ENCODE peak calls at places on chromosome 2, in eight cellular contexts. G is Panc1, O is GM23338, X is HCT116, V is K562, C is GM12878, M is upper lobe of left lung, J is HepG2. T is an unnamed sample. For H3K4me1, the result is how much of the 10 kb centered on the place peaks cover.

GRCh38 chr2:98085649-98086048 is 1.3 kb upstream of the VWA3B start:
- ATAC-seq in J (no peak), M (no peak), C (no peak), V (no peak), O (no peak), G (no peak), X (no peak), T (no peak)

GRCh38 chr2:176744156-176744555 is 468.4 kb upstream of the HNRNPA3 start:
- ATAC-seq in O (no peak), X (no peak), C (no peak), M (no peak), V (no peak), J (no peak), G (no peak), T (no peak)

GRCh38 chr2:154350911-154351310 is 347.6 kb upstream of the KCNJ3 start:
- ATAC-seq in C (no peak), J (no peak), G (no peak), O (no peak), V (no peak), M (no peak), X (no peak), T (no peak)

GRCh38 chr2:143259368-143259958 is 130.2 kb downstream of the ARHGAP15 start:
- ATAC-seq in J (peak), M (peak), C (peak), X (peak), V (peak), G (peak), O (peak), T (peak)

GRCh38 chr2:56030062-56030461 is 106.5 kb upstream of the EFEMP1 start:
- ATAC-seq in J (no peak), G (no peak), M (no peak), V (no peak), C (no peak), X (no peak), O (no peak), T (no peak)

GRCh38 chr2:37378411-37378810 is 34.0 kb downstream of the QPCT start:
- ATAC-seq in O (no peak), J (peak), G (no peak), M (peak), V (no peak), C (no peak), X (peak), T (no peak)

GRCh38 chr2:74037379-74037860 is 52.7 kb downstream of the TET3 start:
- ATAC-seq in C (peak), M (peak), X (no peak), O (no peak), G (no peak), V (peak), J (no peak), T (peak)

GRCh38 chr2:105100064-105100840 is 62.4 kb downstream of the MRPS9 start:
- ATAC-seq in V (no peak), C (peak), O (no peak), M (no peak), J (no peak), G (no peak), X (no peak), T (no peak)

GRCh38 chr2:17538022-17538843 is 2.3 kb upstream of the VSNL1 start:
- ATAC-seq in V (peak), G (peak), J (peak), X (peak), M (peak), C (peak), O (peak), T (peak)

GRCh38 chr2:25310965-25311865 is 30.5 kb downstream of the DNMT3A start:
- ATAC-seq in V (no peak), C (no peak), M (peak), O (peak), X (peak), J (peak), G (no peak), T (no peak)
- H3K4me1 ChIP-seq in V (under half), C (under half), M (half or more), O (under half), X (under half), J (under half), G (under half), T (under half)

DNA sequence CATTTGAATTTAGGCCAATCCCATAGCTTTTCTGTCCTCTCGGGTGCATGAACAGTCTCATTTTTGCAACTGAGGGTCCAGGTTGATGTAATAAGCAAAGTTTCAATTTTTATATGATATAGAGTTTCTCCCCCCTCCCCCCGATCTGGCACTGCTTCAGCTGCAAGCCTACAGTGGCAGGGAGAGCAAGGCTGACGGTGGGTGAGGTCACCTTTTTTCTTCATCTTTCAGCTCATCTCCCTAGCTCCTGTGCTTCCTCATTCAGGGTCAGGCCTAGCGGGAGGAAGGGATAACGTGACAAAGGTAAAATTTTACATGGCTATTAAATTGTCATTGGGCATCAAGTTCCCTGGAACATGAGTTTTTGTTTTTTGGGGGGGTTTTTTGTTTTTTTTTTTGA is 45.8 kb downstream of the GAD1 start:
- ATAC-seq in J (no peak), M (no peak), X (no peak), V (peak), C (no peak), G (no peak), O (no peak), T (no peak)
- TF ChIP-seq POLR2AphosphoS5 in J (no peak), M (no peak), X (no peak), V (no peak), C (no peak), G (no peak), O (no peak), T (no peak)

GRCh38 chr2:128505150-128505490 is 186.5 kb upstream of the HS6ST1 start:
- ATAC-seq in M (no peak), X (no peak), V (no peak), G (no peak), C (no peak), J (no peak), O (no peak), T (no peak)

GRCh38 chr2:128503358-128504241 is 184.9 kb upstream of the HS6ST1 start:
- ATAC-seq in V (no peak), X (no peak), M (peak), G (no peak), C (no peak), J (no peak), O (no peak), T (peak)

GRCh38 chr2:128506534-128506933 is 187.9 kb upstream of the HS6ST1 start:
- ATAC-seq in J (no peak), O (no peak), V (no peak), G (no peak), C (no peak), X (no peak), M (no peak), T (no peak)

GRCh38 chr2:128504242-128505149 is 185.8 kb upstream of the HS6ST1 start:
- ATAC-seq in V (no peak), X (no peak), G (no peak), O (no peak), C (peak), M (peak), J (no peak), T (no peak)

DNA sequence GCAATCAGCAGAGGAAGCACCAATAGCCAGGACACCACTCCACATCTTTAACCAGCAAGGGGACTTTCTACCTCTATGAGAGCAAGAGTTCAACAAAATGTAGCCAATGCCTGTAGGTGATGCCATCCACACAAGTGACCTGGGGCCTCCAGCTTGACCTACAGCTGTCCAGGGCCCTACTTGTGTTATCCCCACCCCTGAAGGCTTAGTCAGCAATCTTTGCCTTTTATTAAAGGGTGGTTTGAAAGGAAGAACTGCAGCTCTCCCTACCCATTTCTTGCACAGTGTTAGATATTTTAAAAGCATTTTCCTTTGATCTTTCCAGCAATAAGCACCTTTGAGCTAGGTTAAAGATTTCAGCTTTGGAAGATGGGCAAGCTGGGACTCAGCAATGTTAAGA is 187.5 kb upstream of the HS6ST1 start:
- ATAC-seq in G (no peak), O (no peak), X (no peak), J (no peak), V (no peak), C (no peak), M (no peak), T (no peak)
- H3K4me1 ChIP-seq in G (under half), O (under half), X (under half), J (under half), V (under half), C (under half), M (under half), T (under half)

DNA sequence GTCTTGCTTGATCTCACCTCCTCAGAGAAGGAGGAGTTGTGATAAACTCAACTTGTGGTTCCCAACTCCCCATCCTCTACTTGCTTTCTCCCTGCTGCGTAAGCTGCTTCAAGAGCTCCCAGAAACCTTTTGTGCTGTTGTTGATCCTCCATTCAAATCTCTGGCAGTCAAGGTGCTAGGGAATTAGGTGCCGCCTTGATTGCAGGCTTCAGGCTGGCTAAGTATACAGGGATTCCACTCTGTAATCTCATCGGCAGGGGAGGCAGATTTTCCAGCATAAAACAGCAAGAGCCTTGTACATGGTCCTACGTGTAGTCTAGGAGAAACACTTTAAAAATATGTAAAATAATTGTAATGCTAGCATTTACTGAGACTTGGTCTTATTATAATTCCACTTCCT is 116.2 kb upstream of the DDX18 start:
- ATAC-seq in J (no peak), V (no peak), G (no peak), O (no peak), M (no peak), C (no peak), X (no peak), T (no peak)
- TF ChIP-seq POLR2AphosphoS5 in J (no peak), V (no peak), G (no peak), O (no peak), M (no peak), C (no peak), X (no peak), T (no peak)

DNA sequence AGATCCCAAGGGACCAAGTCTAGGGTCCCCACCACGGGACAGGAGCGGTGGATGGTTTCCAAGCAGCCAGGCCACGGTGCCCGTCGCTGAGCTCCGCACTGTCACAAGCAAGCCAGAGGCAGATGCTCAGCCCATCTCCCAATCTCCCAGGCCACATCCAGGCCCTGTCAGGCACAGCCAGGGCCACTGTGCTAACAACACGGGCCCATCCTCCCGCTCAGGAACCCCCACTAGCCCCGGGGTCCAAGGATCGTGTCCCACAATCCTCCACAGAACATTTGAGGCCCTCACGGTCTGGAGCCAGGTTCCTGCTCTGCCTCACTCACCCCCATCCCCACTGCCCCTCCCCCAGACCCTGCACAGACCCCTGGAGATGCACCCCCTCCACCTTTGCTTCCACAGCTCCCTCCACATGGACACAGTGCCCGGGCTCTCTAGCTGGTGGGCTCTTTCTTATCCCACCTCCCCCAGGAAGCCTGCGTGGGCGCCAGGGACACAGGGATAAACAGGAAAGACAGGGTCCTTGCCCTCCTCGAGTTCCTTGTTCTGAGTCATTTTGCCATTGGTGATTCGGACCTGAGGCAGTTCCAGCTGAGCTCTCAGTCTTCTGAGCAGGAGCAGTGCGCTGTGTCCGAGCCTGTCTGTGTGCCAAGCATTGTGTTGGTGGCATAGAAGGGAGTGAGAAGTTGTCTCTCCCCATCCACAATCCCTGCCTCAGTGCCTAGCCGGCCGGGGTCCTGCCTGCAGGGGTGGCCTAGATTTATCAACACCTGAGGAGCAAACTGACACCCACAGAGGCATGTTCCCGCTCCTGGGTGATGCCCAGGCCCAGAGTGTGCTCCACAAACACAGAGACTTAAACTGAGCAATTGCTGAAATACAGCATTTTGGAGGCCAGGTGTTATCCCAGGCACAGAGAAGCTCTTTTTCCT is 7.0 kb downstream of the CROCC2 start:
- ATAC-seq in O (no peak), X (no peak), G (no peak), J (peak), M (no peak), V (no peak), C (no peak), T (no peak)
- H3K4me1 ChIP-seq in O (under half), X (under half), G (under half), J (under half), M (under half), V (under half), C (under half), T (under half)

GRCh38 chr2:16099326-16099725 is 159.0 kb downstream of the MYCN start:
- ATAC-seq in G (no peak), J (no peak), O (no peak), C (no peak), X (no peak), M (no peak), V (no peak), T (no peak)
- TF ChIP-seq POLR2AphosphoS5 in G (no peak), J (no peak), O (no peak), C (no peak), X (no peak), M (no peak), V (no peak), T (no peak)

GRCh38 chr2:46305177-46305576 is 8.0 kb downstream of the EPAS1 start:
- ATAC-seq in G (no peak), O (no peak), J (no peak), M (no peak), X (no peak), C (no peak), V (no peak), T (no peak)

GRCh38 chr2:46304635-46305034 is 7.4 kb downstream of the EPAS1 start:
- ATAC-seq in M (no peak), O (no peak), V (no peak), X (no peak), C (no peak), G (no peak), J (no peak), T (no peak)

GRCh38 chr2:46305767-46306166 is 8.6 kb downstream of the EPAS1 start:
- ATAC-seq in G (no peak), C (peak), O (no peak), J (no peak), M (no peak), V (no peak), X (no peak), T (no peak)

GRCh38 chr2:46306988-46307655 is 9.9 kb downstream of the EPAS1 start:
- ATAC-seq in M (peak), V (peak), J (peak), C (no peak), X (no peak), O (no peak), G (peak), T (no peak)

DNA sequence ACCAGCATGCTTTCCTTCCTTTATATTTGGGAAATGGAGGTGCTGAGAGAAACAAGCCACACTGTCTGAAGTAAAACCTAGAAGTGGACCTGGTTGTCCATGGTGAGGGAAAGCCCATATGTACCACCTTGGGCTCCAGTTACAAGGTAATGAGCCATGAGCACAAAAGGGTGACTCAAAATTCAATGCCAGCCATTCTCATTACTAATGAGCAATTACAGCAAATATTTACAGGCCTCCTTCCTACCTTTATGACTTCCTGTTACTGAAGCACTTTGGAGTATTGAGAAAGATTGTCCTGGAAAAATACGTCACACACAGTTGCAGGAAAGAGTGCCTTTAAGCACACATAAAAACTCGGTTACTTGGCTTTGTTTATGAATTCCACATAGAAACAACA is 9.1 kb downstream of the EPAS1 start:
- ATAC-seq in G (peak), V (no peak), X (no peak), J (peak), M (peak), O (no peak), C (peak), T (peak)
- H3K4me1 ChIP-seq in G (half or more), V (under half), X (half or more), J (half or more), M (half or more), O (under half), C (under half), T (under half)